ENCODE peak calls at places on chromosomes 5 and 9, in four cellular contexts. B is fibroblast of lung, R is AG10803, E is fibroblast of mammary gland. A is an unnamed sample.

GRCh38 chr9:105500108-105500766 is 52.4 kb downstream of the FSD1L start:
- DNase-seq in E (no peak), R (no peak), B (no peak), A (peak)

GRCh38 chr9:137030528-137030927 is 1.4 kb downstream of the FUT7 start:
- DNase-seq in R (no peak), B (no peak), E (no peak), A (no peak)

GRCh38 chr5:149152317-149152746 is 11.0 kb downstream of the ABLIM3 start:
- DNase-seq in E (peak), R (peak), B (peak), A (no peak)

GRCh38 chr5:2249442-2249841 is 366.7 kb upstream of the IRX4 start:
- DNase-seq in R (no peak), B (no peak), E (no peak), A (no peak)

GRCh38 chr9:107295995-107296394 is 12.9 kb downstream of the RAD23B start:
- DNase-seq in R (no peak), E (no peak), B (no peak), A (no peak)

GRCh38 chr5:57683036-57683600 is 200.5 kb upstream of the ACTBL2 start:
- DNase-seq in B (peak), E (peak), R (peak), A (peak)

GRCh38 chr9:82540175-82540574 is 522.8 kb downstream of the RASEF start:
- DNase-seq in B (no peak), R (no peak), E (no peak), A (no peak)

GRCh38 chr5:10663531-10664183 is 97.4 kb downstream of the DAP start:
- DNase-seq in E (peak), R (peak), B (peak), A (peak)

GRCh38 chr9:100505564-100506159 is 32.7 kb downstream of the TMEFF1 start:
- DNase-seq in E (peak), R (peak), B (peak), A (peak)

DNA sequence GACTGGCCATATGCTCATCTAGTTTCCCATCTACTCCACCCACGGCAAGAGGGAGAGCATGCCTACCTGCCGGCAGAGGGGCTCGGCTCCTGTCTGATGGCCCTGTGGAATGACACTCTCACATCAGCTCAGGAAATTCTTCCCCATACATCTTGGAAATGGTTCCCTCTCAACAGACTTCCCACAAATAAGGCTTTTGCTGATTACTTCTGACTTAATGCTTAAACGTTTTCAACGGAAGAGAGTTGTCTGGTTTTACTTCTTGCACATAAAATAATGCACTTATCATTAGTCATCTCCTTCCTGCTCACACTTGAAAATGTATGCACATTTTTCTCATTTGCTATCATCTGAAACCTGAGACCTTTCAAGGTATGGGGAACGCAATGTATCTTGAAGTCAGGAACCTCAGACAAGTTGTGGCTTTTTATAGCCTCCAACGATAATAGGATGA is 129.5 kb downstream of the TTLL11 start:
- DNase-seq in B (peak), E (peak), R (peak), A (peak)
- TF ChIP-seq CTCF in B (no peak), E (no peak), R (no peak), A (no peak)

GRCh38 chr5:72623936-72624335 is 116.7 kb upstream of the ZNF366 start:
- DNase-seq in R (no peak), B (no peak), E (no peak), A (no peak)

GRCh38 chr5:72622152-72622760 is 115.0 kb upstream of the ZNF366 start:
- DNase-seq in R (peak), B (no peak), E (no peak), A (no peak)

GRCh38 chr5:72619251-72619650 is 112.0 kb upstream of the ZNF366 start:
- DNase-seq in R (no peak), B (no peak), E (no peak), A (no peak)

GRCh38 chr5:72619677-72620076 is 112.5 kb upstream of the ZNF366 start:
- DNase-seq in E (no peak), B (no peak), R (no peak), A (no peak)

DNA sequence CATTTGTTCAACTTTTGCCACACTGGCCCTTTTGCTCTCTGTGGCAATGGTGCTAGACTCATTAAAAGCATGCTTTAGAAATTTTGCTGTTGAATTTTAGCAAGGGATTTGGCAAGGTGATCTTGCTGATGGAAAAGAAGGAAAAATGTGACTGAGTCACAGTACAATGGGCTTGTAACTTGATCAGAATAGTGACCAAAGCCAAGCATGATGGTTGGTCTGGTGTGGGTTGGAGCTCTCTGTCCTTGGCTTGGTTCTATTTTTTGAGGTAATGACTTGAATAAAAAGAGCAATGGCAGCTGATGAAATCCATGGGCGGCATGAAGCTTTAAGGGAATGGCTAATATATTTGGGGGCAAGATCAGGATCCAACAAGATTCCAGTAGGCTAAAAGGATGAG is 114.4 kb upstream of the ZNF366 start:
- DNase-seq in B (no peak), R (peak), E (peak), A (no peak)
- TF ChIP-seq CTCF in B (no peak), R (no peak), E (no peak), A (no peak)

GRCh38 chr9:114226289-114227055 is 71.1 kb downstream of the COL27A1 start:
- DNase-seq in E (no peak), B (no peak), R (no peak), A (no peak)

GRCh38 chr9:114221706-114222465 is 66.5 kb downstream of the COL27A1 start:
- DNase-seq in B (no peak), R (no peak), E (no peak), A (no peak)

GRCh38 chr9:114223564-114224246 is 68.4 kb downstream of the COL27A1 start:
- DNase-seq in E (peak), R (peak), B (peak), A (peak)

GRCh38 chr9:114225534-114226288 is 70.4 kb downstream of the COL27A1 start:
- DNase-seq in B (peak), E (peak), R (peak), A (no peak)

GRCh38 chr9:114224247-114224610 is 68.9 kb downstream of the COL27A1 start:
- DNase-seq in R (peak), B (peak), E (peak), A (no peak)
- TF ChIP-seq CTCF in R (no peak), B (no peak), E (no peak), A (no peak)

GRCh38 chr9:133506653-133507038 is 18.1 kb downstream of the MYMK start:
- DNase-seq in B (peak), E (peak), R (peak), A (peak)
- TF ChIP-seq CTCF in B (no peak), E (peak), R (peak), A (peak)

GRCh38 chr9:108535526-108535925 is 320.3 kb downstream of the ACTL7B start:
- DNase-seq in R (no peak), B (peak), E (peak), A (peak)
- TF ChIP-seq CTCF in R (peak), B (peak), E (peak), A (peak)

DNA sequence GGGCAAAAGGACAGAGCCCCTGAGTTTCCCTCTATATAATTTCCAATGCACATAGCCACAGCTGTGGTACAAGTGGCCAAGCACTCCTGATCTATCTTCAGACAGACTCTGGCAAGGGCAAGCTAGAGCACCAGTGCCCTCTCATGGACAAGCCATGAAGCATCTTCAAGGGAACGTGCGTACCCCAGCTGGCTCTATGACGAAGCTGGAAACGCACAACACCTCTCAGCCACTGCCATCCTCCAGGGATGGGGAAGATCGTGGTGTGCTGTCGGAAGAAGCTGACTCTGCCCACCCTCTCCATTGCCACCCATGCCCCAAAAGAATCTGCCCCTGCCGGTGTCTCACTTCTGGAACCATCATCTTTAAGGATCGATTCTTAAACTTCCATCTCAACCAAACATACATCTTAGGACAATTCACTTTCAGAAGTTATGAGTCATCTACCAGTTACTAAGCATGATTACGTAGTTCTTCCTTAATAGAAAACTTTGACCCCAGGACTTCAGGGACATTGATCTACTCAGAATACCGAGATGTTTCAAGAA is 482.9 kb downstream of the AGTPBP1 start:
- DNase-seq in B (peak), E (peak), R (peak), A (peak)
- TF ChIP-seq CTCF in B (peak), E (peak), R (peak), A (peak)

DNA sequence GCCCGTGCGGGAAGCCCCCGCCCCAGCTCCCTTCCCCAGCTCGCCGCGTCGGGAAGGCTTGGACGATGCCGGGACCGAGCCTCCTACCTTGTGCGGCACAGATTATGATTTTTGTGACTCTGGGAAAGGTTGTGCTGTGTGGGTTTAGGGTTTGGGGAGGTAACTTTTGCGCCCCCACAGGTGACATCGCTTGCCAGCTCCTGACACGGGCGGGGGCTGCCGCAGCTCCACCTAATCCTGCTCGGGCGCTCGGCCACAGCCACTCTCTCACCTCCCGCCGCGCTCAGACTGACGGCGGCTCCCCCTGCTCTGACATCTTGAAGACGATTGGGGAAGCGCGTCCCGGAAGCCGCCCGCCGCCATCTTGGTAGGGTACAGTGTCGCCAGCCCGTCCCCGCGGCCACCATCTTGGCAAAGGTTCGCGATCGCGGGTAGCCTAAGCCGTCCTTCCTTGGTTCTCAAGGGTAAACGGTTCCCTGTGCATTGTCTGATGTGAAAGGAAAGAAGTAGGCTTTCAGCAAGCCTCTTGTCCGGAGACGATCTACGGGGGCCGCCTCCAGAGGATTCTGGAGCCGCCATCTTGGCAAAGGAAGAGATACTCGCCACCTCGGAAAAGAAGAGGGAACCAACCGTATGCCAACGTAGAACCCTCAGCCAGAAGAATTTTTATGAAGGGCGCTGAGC is 1.7 kb upstream of the NR3C1 start:
- DNase-seq in E (peak), R (peak), B (peak), A (peak)
- TF ChIP-seq CTCF in E (no peak), R (peak), B (peak), A (no peak)

DNA sequence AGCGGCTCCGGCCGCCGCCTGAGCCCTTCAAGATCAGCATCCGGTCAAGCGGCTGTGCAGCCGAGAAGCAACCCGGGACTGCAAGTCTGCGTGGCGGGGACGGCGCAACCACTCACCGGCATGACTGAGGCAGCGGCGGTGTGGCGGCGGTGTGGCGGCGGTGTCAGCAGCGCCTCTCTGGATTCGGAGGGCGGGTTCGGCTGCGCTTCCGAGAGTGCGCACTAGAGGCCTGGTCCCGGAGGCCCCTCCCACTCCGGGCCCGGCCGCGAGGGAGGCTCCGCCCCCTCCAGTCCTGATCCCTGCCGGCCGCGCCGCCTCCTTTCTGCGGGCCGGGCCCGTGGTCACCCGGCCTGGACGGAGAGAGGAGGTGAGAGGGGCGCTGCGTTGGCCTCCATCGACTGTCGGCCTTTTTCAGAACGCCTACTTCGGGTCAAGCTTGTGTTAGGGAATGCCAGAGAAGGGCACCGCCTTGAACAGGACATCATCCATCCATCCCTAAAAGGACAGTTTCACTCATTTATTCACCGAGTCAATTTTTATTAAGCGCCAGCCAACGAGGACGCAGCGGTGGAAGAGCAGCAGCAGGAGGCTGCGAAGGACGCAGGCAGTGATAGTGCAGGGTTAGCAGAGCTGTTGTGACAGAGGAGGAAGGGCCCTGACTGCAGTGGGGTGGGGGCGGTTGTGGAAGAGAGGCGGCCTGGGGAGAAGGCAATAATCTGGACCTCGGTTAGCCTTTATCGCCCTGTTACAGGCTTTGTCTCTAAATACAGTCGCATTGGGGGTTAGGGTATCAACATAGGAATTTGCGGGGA is at the start of gene ATOX1:
- DNase-seq in B (peak), R (peak), E (peak), A (peak)
- TF ChIP-seq CTCF in B (no peak), R (peak), E (no peak), A (no peak)

GRCh38 chr5:141478321-141478945 is 2.7 kb downstream of the PCDHGC3 start:
- DNase-seq in E (peak), B (no peak), R (peak), A (no peak)
- TF ChIP-seq CTCF in E (peak), B (peak), R (peak), A (peak)

A was measured in choroid plexus epithelial cell.